ENCODE peak calls at places on chromosomes 16 and 17, in seven cellular contexts. T is HCT116, K is GM12878, V is HepG2, J is H1, I is K562, S is SK-N-SH. M is an unnamed sample.

GRCh38 chr17:48499743-48500434 is 30.9 kb downstream of the HOXB1 start:
- DNase-seq in I (no peak), V (no peak), K (no peak), J (no peak), T (no peak), S (no peak), M (no peak)

GRCh38 chr17:4872786-4873185 is 26.6 kb upstream of the C17orf107 start:
- DNase-seq in T (no peak), S (peak; percentile 71), V (no peak), K (no peak), J (no peak), I (no peak), M (no peak)

GRCh38 chr17:75147878-75148546 is 6.3 kb downstream of the JPT1 start:
- DNase-seq in T (no peak), K (no peak), I (no peak), V (no peak), S (no peak), J (no peak), M (no peak)

GRCh38 chr16:89193021-89193575 is 7.2 kb downstream of the SLC22A31 start:
- DNase-seq in J (peak; percentile 84), V (peak; percentile 70), I (peak; percentile 96), S (peak; percentile 87), K (no peak), T (peak; percentile 94), M (peak; percentile 83)

GRCh38 chr17:72935984-72936383 is 156.5 kb downstream of the SLC39A11 start:
- DNase-seq in S (no peak), J (no peak), K (no peak), T (no peak), V (no peak), I (no peak), M (peak; percentile 86)

GRCh38 chr17:76410328-76410965 is 26.0 kb downstream of the SPHK1 start:
- DNase-seq in I (no peak), S (no peak), T (no peak), V (no peak), K (no peak), J (no peak), M (no peak)

GRCh38 chr16:2473999-2474876 is 689 bp upstream of the TBC1D24 start:
- DNase-seq in T (no peak), K (no peak), V (no peak), J (peak; percentile 72), S (peak; percentile 79), I (peak; percentile 60), M (peak; percentile 89)

GRCh38 chr16:56793504-56793903 is 63.6 kb downstream of the NUP93 start:
- DNase-seq in T (no peak), S (no peak), I (no peak), V (peak; percentile 47), K (no peak), J (no peak), M (no peak)

GRCh38 chr16:86430814-86431213 is 79.5 kb upstream of the FOXF1 start:
- DNase-seq in T (no peak), V (no peak), I (no peak), K (no peak), S (no peak), J (no peak), M (no peak)

GRCh38 chr17:78185981-78186688 is 717 bp downstream of the TK1 start:
- DNase-seq in S (peak; percentile 73), J (no peak), K (no peak), T (no peak), I (peak; percentile 82), V (no peak), M (peak; percentile 82)

GRCh38 chr17:40539711-40540411 is 25.4 kb downstream of the CCR7 start:
- DNase-seq in S (no peak), J (no peak), T (no peak), K (no peak), I (no peak), V (no peak), M (no peak)

GRCh38 chr16:56632160-56632847 is at the start of gene MT1M:
- DNase-seq in T (no peak), S (peak; percentile 66), J (peak; percentile 75), V (no peak), K (no peak), I (no peak), M (no peak)

GRCh38 chr16:59205403-59205802 is 471.3 kb upstream of the GOT2 start:
- DNase-seq in S (no peak), J (no peak), I (no peak), V (no peak), T (no peak), K (no peak), M (no peak)

GRCh38 chr16:12557808-12558207 is 245.9 kb downstream of the CPPED1 start:
- DNase-seq in V (no peak), S (no peak), T (no peak), I (no peak), K (no peak), J (no peak), M (no peak)

GRCh38 chr16:81553080-81553813 is 108.6 kb downstream of the CMIP start:
- DNase-seq in I (no peak), S (peak; percentile 48), J (no peak), T (no peak), V (peak; percentile 91), K (no peak), M (no peak)

GRCh38 chr16:68288252-68288650 is 22.5 kb downstream of the SLC7A6OS start:
- DNase-seq in T (no peak), S (no peak), I (no peak), K (no peak), V (no peak), J (no peak), M (no peak)

GRCh38 chr17:75634754-75635609 is 1.7 kb downstream of the SMIM5 start:
- DNase-seq in I (no peak), S (no peak), K (no peak), T (no peak), V (no peak), J (peak; percentile 43), M (no peak)

GRCh38 chr17:9170822-9171221 is 149.5 kb downstream of the NTN1 start:
- DNase-seq in V (peak; percentile 54), T (no peak), J (no peak), K (no peak), S (no peak), I (no peak), M (no peak)

GRCh38 chr17:37605813-37606505 is 3.3 kb downstream of the SYNRG start:
- DNase-seq in T (no peak), V (no peak), J (no peak), K (no peak), I (no peak), S (no peak), M (no peak)

GRCh38 chr17:28087743-28088142 is 45.3 kb downstream of the NLK start:
- DNase-seq in S (no peak), K (no peak), J (no peak), I (no peak), T (no peak), V (no peak), M (no peak)

GRCh38 chr17:61701978-61702377 is 111.0 kb upstream of the NACA2 start:
- DNase-seq in K (no peak), V (no peak), S (no peak), J (no peak), T (no peak), I (no peak), M (no peak)

GRCh38 chr17:57612202-57613071 is 132.7 kb downstream of the CCDC182 start:
- DNase-seq in J (no peak), T (no peak), I (peak; percentile 32), K (peak; percentile 38), S (no peak), V (peak; percentile 27), M (no peak)

GRCh38 chr17:48720263-48721008 is 1.9 kb downstream of the PRAC1 start:
- DNase-seq in K (no peak), S (no peak), V (no peak), I (no peak), T (no peak), J (no peak), M (no peak)

GRCh38 chr17:71447644-71448043 is 673.2 kb upstream of the SOX9 start:
- DNase-seq in I (no peak), V (no peak), T (no peak), J (no peak), S (no peak), K (no peak), M (peak; percentile 33)

GRCh38 chr16:47777191-47777590 is 316.1 kb downstream of the PHKB start:
- DNase-seq in S (no peak), J (no peak), T (no peak), V (no peak), K (no peak), I (no peak), M (no peak)
- TF ChIP-seq JUND in S (no peak), J (no peak), T (no peak), V (no peak), K (no peak), I (no peak), M (no peak)

GRCh38 chr17:80219013-80219776 is 938 bp downstream of the SGSH start:
- DNase-seq in I (peak; percentile 65), J (no peak), S (peak; percentile 82), K (peak; percentile 66), V (peak; percentile 53), T (peak; percentile 12), M (peak; percentile 55)
- TF ChIP-seq JUND in I (peak; percentile 48), J (no peak), S (no peak), K (no peak), V (no peak), T (no peak), M (no peak)

DNA sequence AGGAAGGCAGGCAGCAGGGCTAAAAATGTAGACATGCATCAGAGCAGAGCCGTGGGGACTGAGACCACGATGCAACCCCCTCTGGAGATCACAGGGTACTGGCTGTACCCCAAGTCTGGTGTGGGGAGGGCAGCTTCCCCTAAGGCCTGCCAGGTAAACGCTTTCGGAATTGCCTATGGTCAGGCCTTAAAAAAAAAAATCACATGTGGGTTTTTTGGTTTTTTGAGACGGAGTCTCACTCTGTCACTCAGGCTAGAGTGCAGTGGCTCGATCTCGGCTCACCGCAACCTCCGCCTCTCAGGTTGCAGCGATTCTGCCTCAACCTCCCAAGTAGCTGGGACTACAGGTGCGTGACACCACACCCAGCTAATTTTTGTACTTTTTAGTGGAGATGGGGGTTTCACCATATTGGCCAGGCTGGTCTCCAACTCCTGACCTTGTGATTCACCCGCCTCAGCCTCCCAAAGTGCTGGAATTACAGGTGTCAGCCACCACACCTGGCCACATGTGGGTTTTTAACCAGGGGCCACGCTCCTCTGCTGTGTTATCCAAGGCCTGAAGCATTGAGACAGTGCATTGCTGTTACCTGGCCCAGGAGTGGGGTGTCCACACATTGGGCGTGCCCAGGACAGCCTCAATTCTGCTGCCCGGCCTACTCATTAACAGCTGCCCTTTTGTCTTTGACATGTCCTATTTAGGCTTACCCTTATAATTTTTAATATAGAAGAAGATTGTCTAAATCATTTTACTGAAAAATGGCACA is 50.4 kb downstream of the LITAF start:
- DNase-seq in K (no peak), T (no peak), S (no peak), I (no peak), J (no peak), V (no peak), M (no peak)
- TF ChIP-seq JUND in K (no peak), T (no peak), S (no peak), I (no peak), J (no peak), V (no peak), M (no peak)

DNA sequence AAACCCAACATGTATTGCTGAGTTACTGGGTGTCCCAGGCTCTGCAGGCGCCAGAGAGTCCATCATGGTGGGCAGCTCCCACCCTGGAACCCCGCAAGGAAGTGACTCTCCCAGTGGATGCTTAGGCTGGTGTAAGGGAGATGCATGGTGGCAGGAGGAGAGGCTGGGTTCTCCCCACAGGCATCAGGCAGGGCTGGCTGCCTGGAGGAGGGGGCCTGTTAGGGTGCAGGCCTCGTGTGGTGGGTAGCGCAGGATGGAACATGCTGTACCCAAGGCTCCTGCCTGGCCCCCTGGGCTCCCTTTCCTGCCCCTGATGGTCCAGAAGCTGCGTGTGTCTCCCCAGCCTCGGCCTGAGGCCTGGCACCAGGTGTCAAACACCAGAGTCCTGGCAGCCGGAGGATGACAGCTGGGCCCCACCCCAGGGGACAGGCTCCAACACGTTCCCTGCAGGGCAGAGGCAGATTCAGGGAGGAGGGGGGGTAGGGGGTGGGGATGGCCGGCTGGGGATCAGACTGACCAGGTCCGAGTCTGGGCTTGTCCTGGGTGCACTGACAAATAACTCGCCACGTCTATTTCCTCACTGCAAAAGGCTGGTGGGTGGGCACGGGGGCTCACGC is 40.2 kb upstream of the CIBAR2 start:
- DNase-seq in S (no peak), V (no peak), T (no peak), K (no peak), I (no peak), J (no peak), M (no peak)
- TF ChIP-seq JUND in S (no peak), V (no peak), T (no peak), K (no peak), I (no peak), J (no peak), M (no peak)

M was measured in T47D.